ENCODE peak calls at places on chromosomes 3 and 15, in five cellular contexts. L is esophagus squamous epithelium, U is hepatocyte, G is tibial nerve, B is colonic mucosa. T is an unnamed sample.
A peak's percentile ranks its signal among the peaks of the same experiment; 100 is the strongest.

GRCh38 chr3:130250982-130251381 is 94.5 kb upstream of the COL6A5 start:
- DNase-seq in G (no peak), L (no peak), B (no peak), U (no peak), T (no peak)

GRCh38 chr3:21942328-21942727 is 191.3 kb upstream of the ZNF385D start:
- DNase-seq in G (no peak), B (no peak), L (no peak), U (no peak), T (no peak)

GRCh38 chr15:45918839-45919238 is 284.0 kb downstream of the SQOR start:
- DNase-seq in U (no peak), L (no peak), B (no peak), G (no peak), T (no peak)

GRCh38 chr3:66499881-66500574 is 794 bp downstream of the LRIG1 start:
- DNase-seq in G (no peak), U (peak; percentile 51), B (peak; percentile 54), L (peak; percentile 1), T (peak; percentile 80)

GRCh38 chr3:13894812-13895154 is 14.9 kb upstream of the WNT7A start:
- DNase-seq in L (no peak), G (no peak), U (no peak), B (no peak), T (no peak)

GRCh38 chr3:126807795-126808194 is 103.8 kb downstream of the CHCHD6 start:
- DNase-seq in L (no peak), G (no peak), B (no peak), U (no peak), T (no peak)

GRCh38 chr15:90221251-90221900 is 12.4 kb downstream of the CIB1 start:
- DNase-seq in U (peak; percentile 84), L (no peak), B (peak; percentile 81), G (peak; percentile 69), T (peak; percentile 91)

GRCh38 chr3:127791221-127791913 is 30.9 kb downstream of the MGLL start:
- DNase-seq in L (no peak), G (peak; percentile 12), U (peak; percentile 75), B (peak; percentile 62), T (peak; percentile 84)

GRCh38 chr15:30992073-30992363 is 590 bp upstream of the MTMR10 start:
- DNase-seq in B (no peak), G (no peak), L (no peak), U (no peak), T (no peak)

GRCh38 chr15:30991301-30992072 is at the start of gene MTMR10:
- DNase-seq in G (peak; percentile 39), B (peak; percentile 78), L (peak; percentile 36), U (peak; percentile 94), T (peak; percentile 92)

GRCh38 chr15:30990451-30991300 is 752 bp downstream of the MTMR10 start:
- DNase-seq in G (no peak), U (no peak), B (no peak), L (no peak), T (no peak)

GRCh38 chr15:30992465-30992864 is 1.0 kb upstream of the MTMR10 start:
- DNase-seq in L (no peak), B (no peak), U (no peak), G (no peak), T (no peak)

DNA sequence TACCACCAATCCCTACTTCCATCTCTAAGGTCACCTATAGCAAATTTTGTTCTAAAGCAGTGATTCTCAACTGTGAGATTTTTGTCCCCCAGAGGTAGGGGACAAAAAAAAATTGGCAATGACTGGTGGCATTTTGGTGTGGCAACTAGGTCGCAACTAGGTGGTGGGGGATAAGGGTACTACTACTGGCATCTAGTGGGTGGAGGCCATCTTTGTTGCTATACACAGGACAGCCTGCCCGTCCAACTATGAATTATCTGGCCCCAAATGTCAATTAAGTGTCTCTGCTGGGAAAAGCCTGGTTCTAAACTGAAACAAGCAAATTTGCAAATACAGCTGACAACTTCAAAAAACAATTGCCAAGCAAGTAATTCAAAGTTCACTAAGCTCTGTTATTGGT is 1.4 kb downstream of the MTMR10 start:
- DNase-seq in G (no peak), U (no peak), B (no peak), L (no peak), T (no peak)
- H3K27ac ChIP-seq in G (peak overlapping the region; percentile 99), U (peak overlapping the region; percentile 97), B (peak overlapping the region; percentile 98), L (peak overlapping the region; percentile 96), T (no peak overlapping the region)

GRCh38 chr3:9204253-9205005 is 45.0 kb downstream of the SRGAP3 start:
- DNase-seq in U (peak; percentile 40), B (no peak), L (no peak), G (no peak), T (peak; percentile 70)
- H3K9me3 ChIP-seq in U (no peaks in the 10 kb centered on the region), B (no peaks in the 10 kb centered on the region), L (no peaks in the 10 kb centered on the region), G (no peaks in the 10 kb centered on the region), T (no peaks in the 10 kb centered on the region)

GRCh38 chr3:134365766-134366065 is 8.5 kb downstream of the AMOTL2 start:
- DNase-seq in B (no peak), L (no peak), G (no peak), U (no peak), T (peak; percentile 64)
- H3K27ac ChIP-seq in B (no peak overlapping the region), L (peak overlapping the region; percentile 82), G (peak overlapping the region; percentile 100), U (peak overlapping the region; percentile 83), T (peak overlapping the region; percentile 15)

DNA sequence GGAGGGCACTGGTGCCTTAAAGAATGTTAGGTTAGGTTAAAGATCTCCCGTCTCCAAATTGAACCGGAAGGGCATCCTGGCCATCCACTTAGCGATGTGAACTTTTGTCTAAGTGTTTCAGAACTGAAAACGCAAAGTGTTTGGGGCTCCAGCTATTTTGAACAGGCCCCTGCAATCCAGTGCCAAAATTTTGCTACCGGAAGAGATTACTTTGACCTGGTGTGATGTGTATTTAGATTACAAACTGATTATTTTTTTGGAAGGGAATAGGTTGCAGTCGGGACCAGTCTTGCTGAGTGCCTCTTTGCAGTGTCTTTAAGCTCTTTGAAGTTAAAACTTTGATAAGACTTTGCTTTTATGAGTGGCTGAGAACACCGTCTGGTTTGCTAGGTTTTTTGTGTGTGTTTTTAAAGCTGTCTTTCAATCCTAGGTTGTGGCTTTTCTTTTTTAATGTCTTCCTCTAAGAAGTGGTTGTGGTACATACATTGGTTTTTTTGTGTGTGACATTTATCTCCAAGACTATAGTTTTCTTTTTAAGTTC is 179.6 kb downstream of the OR4M2 start:
- DNase-seq in L (no peak), B (no peak), G (no peak), U (no peak), T (no peak)
- H3K9me3 ChIP-seq in L (no peaks in the 10 kb centered on the region), B (no peaks in the 10 kb centered on the region), G (peaks cover 12% of the 10 kb centered on the region), U (peaks cover 12% of the 10 kb centered on the region), T (peaks cover 74% of the 10 kb centered on the region)

GRCh38 chr3:188446791-188447190 is 292.8 kb downstream of the LPP start:
- DNase-seq in B (no peak), G (no peak), L (no peak), U (no peak), T (no peak)
- H3K27ac ChIP-seq in B (no peak overlapping the region), G (no peak overlapping the region), L (no peak overlapping the region), U (no peak overlapping the region), T (no peak overlapping the region)

GRCh38 chr3:20852712-20853111 is 666.7 kb upstream of the SGO1 start:
- DNase-seq in L (no peak), U (no peak), G (no peak), B (no peak), T (no peak)

GRCh38 chr3:20861454-20861853 is 675.4 kb upstream of the SGO1 start:
- DNase-seq in B (no peak), L (no peak), U (no peak), G (no peak), T (no peak)

GRCh38 chr3:20853890-20854289 is 667.9 kb upstream of the SGO1 start:
- DNase-seq in L (no peak), B (no peak), G (no peak), U (no peak), T (no peak)

DNA sequence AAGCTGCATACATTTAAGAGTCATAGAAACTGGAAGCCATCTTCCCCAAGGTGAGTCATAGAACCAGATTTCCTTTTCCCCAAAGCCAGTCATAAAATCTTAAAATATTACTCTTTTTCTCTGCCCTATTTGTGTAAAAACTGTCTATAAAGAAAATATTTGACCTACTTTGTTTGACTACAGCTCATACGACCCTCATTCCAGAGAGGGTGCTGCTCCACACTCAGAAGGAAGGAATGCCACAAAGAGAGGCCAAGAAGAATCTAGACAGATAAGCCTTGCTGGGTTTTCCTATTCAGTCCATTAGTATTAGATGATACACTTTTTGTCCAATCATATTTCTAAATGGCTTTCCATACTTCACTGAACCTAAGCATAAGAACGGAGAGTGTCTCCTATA is 671.6 kb upstream of the SGO1 start:
- DNase-seq in U (no peak), B (no peak), L (no peak), G (no peak), T (no peak)
- H3K9me3 ChIP-seq in U (no peaks in the 10 kb centered on the region), B (no peaks in the 10 kb centered on the region), L (peaks cover 7% of the 10 kb centered on the region), G (no peaks in the 10 kb centered on the region), T (peaks cover 5% of the 10 kb centered on the region)

T was measured in endodermal cell.